ENCODE peak calls at places on chromosomes 5 and 9, in eight cellular contexts. I is activated CD4-positive, alpha-beta memory T cell treated with anti-CD3 and anti-CD28 coated beads for 36 hours; X is fibroblast of the aortic adventitia; A is activated T-cell treated with anti-CD3 and anti-CD28 coated beads for 1 hour; L is cerebellar nuclear complex; T is GOT3; F is NCI-H1105; H is activated B cell treated with CpG ODN at 0.5 μM for 24 hours. C is an unnamed sample.

GRCh38 chr9:99241106-99241505 is 19.0 kb downstream of the SEC61B start:
- DNase-seq in I (no peak), X (no peak), A (no peak), L (no peak), T (no peak), F (no peak), H (no peak), C (no peak)

GRCh38 chr9:79325501-79325900 is 246.3 kb upstream of the TLE4 start:
- DNase-seq in I (no peak), X (no peak), A (no peak), L (no peak), T (no peak), F (no peak), H (no peak), C (no peak)

GRCh38 chr9:99040911-99041582 is 63.9 kb upstream of the TGFBR1 start:
- DNase-seq in I (no peak), X (peak), A (no peak), L (no peak), T (no peak), F (no peak), H (no peak), C (no peak)

GRCh38 chr5:176739461-176740051 is 70.8 kb upstream of the UNC5A start:
- DNase-seq in I (no peak), X (no peak), A (no peak), L (peak), T (no peak), F (no peak), H (no peak), C (no peak)

GRCh38 chr5:9533577-9534334 is 12.1 kb downstream of the SEMA5A start:
- DNase-seq in I (no peak), X (no peak), A (no peak), L (no peak), T (no peak), F (no peak), H (no peak), C (no peak)

GRCh38 chr5:176776916-176777315 is 33.4 kb upstream of the UNC5A start:
- DNase-seq in I (no peak), X (no peak), A (no peak), L (no peak), T (no peak), F (no peak), H (no peak), C (no peak)

GRCh38 chr5:150641006-150641570 is 628 bp downstream of the SYNPO start:
- DNase-seq in I (no peak), X (peak), A (no peak), L (no peak), T (no peak), F (no peak), H (no peak), C (no peak)

GRCh38 chr5:43207601-43208000 is 15.6 kb downstream of the NIM1K start:
- DNase-seq in I (no peak), X (no peak), A (no peak), L (no peak), T (no peak), F (no peak), H (no peak), C (no peak)

GRCh38 chr5:142182840-142183239 is 74.3 kb downstream of the NDFIP1 start:
- DNase-seq in I (no peak), X (no peak), A (no peak), L (no peak), T (no peak), F (no peak), H (no peak), C (no peak)

GRCh38 chr5:98483301-98483700 is 290.2 kb upstream of the RGMB start:
- DNase-seq in I (no peak), X (peak), A (no peak), L (no peak), T (no peak), F (no peak), H (no peak), C (no peak)

GRCh38 chr5:150129813-150130492 is 25.7 kb downstream of the PDGFRB start:
- DNase-seq in I (peak), X (peak), A (peak), L (no peak), T (no peak), F (no peak), H (peak), C (peak)

C was measured in CD4-positive, alpha-beta T cell.